ENCODE peak calls at places on chromosomes 7 and 10, in four cellular contexts. One of them, this sample, is unnamed.

GRCh38 chr10:21649441-21649872 is 115.4 kb downstream of the MLLT10 start:
- DNase-seq in sigmoid colon: no peak
- DNase-seq in spleen: no peak
- DNase-seq in stomach: no peak
- DNase-seq in this sample: no peak

GRCh38 chr7:21617916-21618390 is 75.1 kb downstream of the DNAH11 start:
- DNase-seq in sigmoid colon: peak
- DNase-seq in spleen: no peak
- DNase-seq in stomach: no peak
- DNase-seq in this sample: peak

GRCh38 chr10:121608669-121609190 is 10.5 kb upstream of the FGFR2 start:
- DNase-seq in sigmoid colon: peak
- DNase-seq in spleen: peak
- DNase-seq in stomach: peak
- DNase-seq in this sample: no peak

GRCh38 chr7:35384761-35385700 is 131.1 kb upstream of the TBX20 start:
- DNase-seq in sigmoid colon: no peak
- DNase-seq in spleen: no peak
- DNase-seq in stomach: no peak
- DNase-seq in this sample: no peak

GRCh38 chr7:107659666-107660065 is 962 bp upstream of the SLC26A4 start:
- DNase-seq in sigmoid colon: no peak
- DNase-seq in spleen: no peak
- DNase-seq in stomach: no peak
- DNase-seq in this sample: no peak

GRCh38 chr7:127751723-127752448 is 99.9 kb downstream of the SND1 start:
- DNase-seq in sigmoid colon: no peak
- DNase-seq in spleen: no peak
- DNase-seq in stomach: peak
- DNase-seq in this sample: no peak

GRCh38 chr7:159105845-159106614 is 38.6 kb downstream of the VIPR2 start:
- DNase-seq in sigmoid colon: peak
- DNase-seq in spleen: peak
- DNase-seq in stomach: no peak
- DNase-seq in this sample: no peak

GRCh38 chr10:33306126-33306525 is 28.3 kb downstream of the NRP1 start:
- DNase-seq in sigmoid colon: no peak
- DNase-seq in spleen: no peak
- DNase-seq in stomach: no peak
- DNase-seq in this sample: no peak

GRCh38 chr7:44076101-44076895 is 6.0 kb downstream of the POLM start:
- DNase-seq in sigmoid colon: peak
- DNase-seq in spleen: peak
- DNase-seq in stomach: peak
- DNase-seq in this sample: no peak

GRCh38 chr7:135620980-135621850 is 41.1 kb upstream of the STMP1 start:
- DNase-seq in sigmoid colon: no peak
- DNase-seq in spleen: no peak
- DNase-seq in stomach: no peak
- DNase-seq in this sample: peak

GRCh38 chr10:75660833-75661232 is 229.4 kb downstream of the LRMDA start:
- DNase-seq in sigmoid colon: no peak
- DNase-seq in spleen: no peak
- DNase-seq in stomach: peak
- DNase-seq in this sample: no peak

GRCh38 chr7:152848026-152848425 is 88.5 kb downstream of the ACTR3B start:
- DNase-seq in sigmoid colon: no peak
- DNase-seq in spleen: no peak
- DNase-seq in stomach: no peak
- DNase-seq in this sample: no peak

GRCh38 chr10:19971343-19971742 is 155.1 kb downstream of the PLXDC2 start:
- DNase-seq in sigmoid colon: no peak
- DNase-seq in spleen: no peak
- DNase-seq in stomach: no peak
- DNase-seq in this sample: no peak

GRCh38 chr10:80532571-80532970 is 5.1 kb upstream of the SH2D4B start:
- DNase-seq in sigmoid colon: peak
- DNase-seq in spleen: peak
- DNase-seq in stomach: no peak
- DNase-seq in this sample: no peak

GRCh38 chr10:82924711-82925110 is 1049.7 kb downstream of the NRG3 start:
- DNase-seq in sigmoid colon: no peak
- DNase-seq in spleen: no peak
- DNase-seq in stomach: no peak
- DNase-seq in this sample: no peak

GRCh38 chr10:133154996-133155778 is 4.8 kb upstream of the KNDC1 start:
- DNase-seq in sigmoid colon: peak
- DNase-seq in spleen: no peak
- DNase-seq in stomach: no peak
- DNase-seq in this sample: no peak

GRCh38 chr10:110802551-110803238 is 69.0 kb upstream of the PDCD4 start:
- DNase-seq in sigmoid colon: peak
- DNase-seq in spleen: peak
- DNase-seq in stomach: peak
- DNase-seq in this sample: peak

GRCh38 chr10:68957654-68958053 is 1.7 kb downstream of the DDX21 start:
- DNase-seq in sigmoid colon: no peak
- DNase-seq in spleen: no peak
- DNase-seq in stomach: no peak
- DNase-seq in this sample: no peak

GRCh38 chr10:33066558-33067236 is 108.7 kb upstream of the ITGB1 start:
- DNase-seq in sigmoid colon: no peak
- DNase-seq in spleen: no peak
- DNase-seq in stomach: no peak
- DNase-seq in this sample: no peak

GRCh38 chr10:42367532-42368230 is 270.7 kb downstream of the ZNF33B start:
- DNase-seq in sigmoid colon: peak
- DNase-seq in spleen: peak
- DNase-seq in stomach: no peak
- DNase-seq in this sample: peak
- TF ChIP-seq POLR2AphosphoS5 in sigmoid colon: peak
- TF ChIP-seq POLR2AphosphoS5 in spleen: peak
- TF ChIP-seq POLR2AphosphoS5 in stomach: no peak
- TF ChIP-seq POLR2AphosphoS5 in this sample: peak

GRCh38 chr7:116497708-116498107 is 1.8 kb upstream of the CAV2 start:
- DNase-seq in sigmoid colon: no peak
- DNase-seq in spleen: no peak
- DNase-seq in stomach: no peak
- DNase-seq in this sample: no peak

GRCh38 chr7:116502201-116503096 is 2.9 kb downstream of the CAV2 start:
- DNase-seq in sigmoid colon: no peak
- DNase-seq in spleen: no peak
- DNase-seq in stomach: no peak
- DNase-seq in this sample: no peak

GRCh38 chr7:116501425-116502167 is 2.1 kb downstream of the CAV2 start:
- DNase-seq in sigmoid colon: no peak
- DNase-seq in spleen: no peak
- DNase-seq in stomach: peak
- DNase-seq in this sample: no peak

GRCh38 chr7:116499168-116500070 is at the start of gene CAV2:
- DNase-seq in sigmoid colon: peak
- DNase-seq in spleen: peak
- DNase-seq in stomach: peak
- DNase-seq in this sample: peak

DNA sequence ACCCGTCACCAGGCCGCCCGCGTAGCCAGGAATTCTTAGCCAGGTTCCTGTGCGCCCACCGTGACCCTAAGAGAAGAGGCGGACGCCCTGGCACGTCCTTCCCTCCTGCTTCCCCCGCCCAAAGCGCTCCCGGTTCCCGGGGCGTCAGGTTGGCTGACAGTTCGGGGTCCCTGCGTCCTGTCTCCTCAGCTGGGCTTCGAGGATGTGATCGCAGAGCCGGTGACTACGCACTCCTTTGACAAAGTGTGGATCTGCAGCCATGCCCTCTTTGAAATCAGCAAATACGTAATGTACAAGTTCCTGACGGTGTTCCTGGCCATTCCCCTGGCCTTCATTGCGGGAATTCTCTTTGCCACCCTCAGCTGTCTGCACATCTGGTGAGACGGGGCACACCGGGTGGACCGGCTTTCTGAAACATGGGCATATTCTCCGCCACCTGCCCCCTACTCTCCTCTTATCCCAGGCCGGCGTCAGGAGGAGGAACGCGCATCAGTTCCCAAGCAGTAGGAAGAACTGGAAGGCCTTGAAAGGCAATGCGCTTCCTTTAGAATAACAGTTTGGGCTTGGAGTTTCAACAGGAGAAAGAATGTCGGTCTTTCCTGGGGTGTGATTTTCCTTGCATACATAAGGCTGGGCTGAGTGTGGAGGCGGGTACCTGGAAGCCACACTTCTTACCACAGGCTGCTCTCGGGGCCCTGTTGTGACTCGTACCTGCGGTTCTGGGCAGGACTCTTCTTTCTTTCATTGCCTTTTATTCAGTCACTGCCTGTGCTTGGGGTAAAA is 724 bp downstream of the CAV2 start:
- DNase-seq in sigmoid colon: peak
- DNase-seq in spleen: peak
- DNase-seq in stomach: peak
- DNase-seq in this sample: peak
- TF ChIP-seq POLR2A in sigmoid colon: no peak
- TF ChIP-seq POLR2A in spleen: no peak
- TF ChIP-seq POLR2A in stomach: no peak
- TF ChIP-seq POLR2A in this sample: peak

DNA sequence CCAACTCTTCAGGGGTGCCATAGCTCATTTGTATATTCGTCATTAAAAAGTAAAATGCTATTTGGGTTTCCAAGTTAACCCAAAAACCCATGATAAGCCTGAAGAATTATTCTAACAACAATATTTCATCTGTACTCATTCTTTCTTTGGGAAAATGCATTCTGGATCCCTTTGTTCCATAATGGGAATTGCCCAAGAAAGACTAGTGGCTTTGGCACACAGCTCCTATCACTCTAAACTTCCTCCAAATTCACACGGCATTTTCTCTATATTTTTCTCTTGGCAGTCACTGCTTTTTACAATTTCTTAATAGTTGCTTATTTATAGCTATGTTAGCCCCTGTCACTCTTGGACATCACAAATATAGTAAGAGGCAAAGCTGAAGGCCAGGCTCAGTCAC is 29.1 kb downstream of the CHCHD3 start:
- DNase-seq in sigmoid colon: no peak
- DNase-seq in spleen: no peak
- DNase-seq in stomach: no peak
- DNase-seq in this sample: no peak
- H3K4me3 ChIP-seq in sigmoid colon: no peak
- H3K4me3 ChIP-seq in spleen: no peak
- H3K4me3 ChIP-seq in stomach: no peak
- H3K4me3 ChIP-seq in this sample: no peak

GRCh38 chr7:151080522-151081169 is at the start of gene FASTK:
- DNase-seq in sigmoid colon: peak
- DNase-seq in spleen: peak
- DNase-seq in stomach: peak
- DNase-seq in this sample: peak

GRCh38 chr7:151078233-151079040 is 2.2 kb downstream of the FASTK start:
- DNase-seq in sigmoid colon: peak
- DNase-seq in spleen: peak
- DNase-seq in stomach: no peak
- DNase-seq in this sample: no peak

GRCh38 chr7:151079199-151079910 is 1.3 kb downstream of the FASTK start:
- DNase-seq in sigmoid colon: no peak
- DNase-seq in spleen: peak
- DNase-seq in stomach: no peak
- DNase-seq in this sample: no peak

GRCh38 chr7:151081170-151082101 is 827 bp upstream of the FASTK start:
- DNase-seq in sigmoid colon: no peak
- DNase-seq in spleen: peak
- DNase-seq in stomach: peak
- DNase-seq in this sample: no peak

DNA sequence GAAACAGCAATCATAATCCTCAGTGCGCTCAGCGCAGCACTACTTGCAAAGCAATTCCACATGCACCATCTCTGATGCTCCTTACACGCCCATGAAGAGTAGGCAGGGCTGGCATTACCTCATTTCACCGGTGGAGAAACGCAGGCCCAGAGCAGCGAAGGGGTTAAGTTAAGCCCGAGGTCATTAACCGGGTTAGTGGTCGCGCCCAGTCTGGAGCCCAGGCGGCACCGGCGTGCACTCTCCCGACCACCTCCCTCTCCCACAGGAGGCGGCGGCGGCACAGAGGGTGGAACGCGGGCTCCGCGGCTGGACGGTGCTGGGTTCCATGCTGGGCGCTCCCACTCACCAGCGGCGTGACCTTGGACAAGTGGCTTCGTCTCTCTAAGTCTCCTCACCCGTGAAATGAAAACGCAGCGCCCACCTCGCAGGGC is 503 bp downstream of the FASTK start:
- DNase-seq in sigmoid colon: no peak
- DNase-seq in spleen: no peak
- DNase-seq in stomach: no peak
- DNase-seq in this sample: no peak
- TF ChIP-seq POLR2AphosphoS5 in sigmoid colon: no peak
- TF ChIP-seq POLR2AphosphoS5 in spleen: no peak
- TF ChIP-seq POLR2AphosphoS5 in stomach: no peak
- TF ChIP-seq POLR2AphosphoS5 in this sample: no peak

GRCh38 chr10:84074521-84074920 is 64.8 kb upstream of the GHITM start:
- DNase-seq in sigmoid colon: no peak
- DNase-seq in spleen: no peak
- DNase-seq in stomach: no peak
- DNase-seq in this sample: no peak
- TF ChIP-seq POLR2A in sigmoid colon: no peak
- TF ChIP-seq POLR2A in spleen: no peak
- TF ChIP-seq POLR2A in stomach: no peak
- TF ChIP-seq POLR2A in this sample: no peak

This sample was measured in prostate gland.